ENCODE peak calls at places on chromosomes 11 and 22, in six cellular contexts. X is MM.1S, K is SK-N-SH, F is GM23248, U is HCT116, T is Karpas-422. Y is an unnamed sample.

GRCh38 chr11:111047376-111047775 is 198.1 kb upstream of the POU2AF2 start:
- DNase-seq in X (no peak), K (no peak), F (no peak), U (no peak), T (no peak), Y (no peak)

GRCh38 chr11:11600288-11600687 is 21.5 kb downstream of the GALNT18 start:
- DNase-seq in X (no peak), K (no peak), F (no peak), U (no peak), T (no peak), Y (no peak)

GRCh38 chr22:25318081-25318823 is 98.8 kb downstream of the CRYBB2 start:
- DNase-seq in X (no peak), K (no peak), F (no peak), U (no peak), T (no peak), Y (no peak)

GRCh38 chr22:24486501-24486921 is 8.6 kb upstream of the UPB1 start:
- DNase-seq in X (no peak), K (no peak), F (peak; percentile 91), U (no peak), T (peak; percentile 74), Y (peak; percentile 78)

GRCh38 chr11:79290766-79291165 is 150.1 kb downstream of the TENM4 start:
- DNase-seq in X (no peak), K (no peak), F (no peak), U (no peak), T (no peak), Y (no peak)

GRCh38 chr11:26335903-26336302 is 4.0 kb downstream of the ANO3 start:
- DNase-seq in X (no peak), K (peak; percentile 44), F (peak; percentile 6), U (no peak), T (no peak), Y (no peak)

GRCh38 chr22:23826510-23827350 is 12.1 kb downstream of the DERL3 start:
- DNase-seq in X (no peak), K (peak; percentile 86), F (peak; percentile 77), U (no peak), T (no peak), Y (no peak)

GRCh38 chr11:95108159-95108611 is 18.5 kb downstream of the ENDOD1 start:
- DNase-seq in X (no peak), K (no peak), F (peak; percentile 67), U (no peak), T (no peak), Y (peak; percentile 90)

GRCh38 chr11:93967944-93968343 is 53.2 kb upstream of the HEPHL1 start:
- DNase-seq in X (no peak), K (no peak), F (no peak), U (no peak), T (no peak), Y (peak; percentile 36)

GRCh38 chr22:33476206-33476605 is 418.0 kb upstream of the SYN3 start:
- DNase-seq in X (no peak), K (no peak), F (no peak), U (no peak), T (no peak), Y (peak; percentile 15)

GRCh38 chr11:15942126-15942525 is 414.2 kb downstream of the SOX6 start:
- DNase-seq in X (no peak), K (no peak), F (no peak), U (no peak), T (no peak), Y (no peak)

GRCh38 chr11:15944460-15944859 is 411.9 kb downstream of the SOX6 start:
- DNase-seq in X (no peak), K (no peak), F (no peak), U (no peak), T (no peak), Y (no peak)

GRCh38 chr11:15945726-15946125 is 410.6 kb downstream of the SOX6 start:
- DNase-seq in X (no peak), K (no peak), F (no peak), U (no peak), T (no peak), Y (no peak)

GRCh38 chr11:15942936-15943335 is 413.4 kb downstream of the SOX6 start:
- DNase-seq in X (no peak), K (no peak), F (no peak), U (no peak), T (no peak), Y (no peak)

DNA sequence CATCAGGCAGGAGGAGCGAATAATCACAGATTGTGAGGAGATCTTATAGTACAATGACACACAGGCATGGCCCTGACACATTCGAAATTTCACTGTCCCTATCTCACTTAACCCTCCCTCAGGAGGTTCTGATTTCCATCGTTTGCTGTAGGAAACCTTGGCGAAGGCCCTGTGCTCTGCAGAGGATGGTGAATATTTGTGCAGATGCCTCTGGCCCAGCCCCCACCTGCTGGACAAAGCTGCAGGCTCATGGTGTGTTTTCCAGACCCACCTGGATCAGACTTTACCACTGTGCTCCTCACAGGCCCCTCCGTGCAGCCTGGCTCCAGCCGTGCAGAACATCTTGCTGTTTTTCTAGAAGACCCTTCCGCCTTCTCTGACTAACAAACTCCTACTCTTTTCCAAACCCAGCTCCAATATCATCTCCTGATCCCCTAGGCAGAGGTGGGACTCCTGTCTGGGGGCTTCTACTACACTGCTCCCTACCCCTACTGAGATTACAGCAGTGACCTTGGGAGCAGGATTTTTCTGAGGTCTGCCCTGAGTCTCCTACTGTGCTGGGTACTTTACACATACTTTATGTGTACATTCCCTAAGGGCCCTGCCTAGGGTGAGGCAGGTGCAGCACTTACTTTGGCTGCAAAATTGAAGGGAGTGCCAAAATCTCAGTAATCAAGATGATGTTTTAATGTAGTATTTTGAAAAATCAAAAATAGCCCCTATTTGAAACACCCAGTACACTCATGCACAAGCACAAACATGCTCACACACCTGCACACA is 412.7 kb downstream of the SOX6 start:
- DNase-seq in X (no peak), K (no peak), F (no peak), U (no peak), T (no peak), Y (no peak)
- H3K9ac ChIP-seq in X (no peak overlapping the region), K (no peak overlapping the region), F (no peak overlapping the region), U (no peak overlapping the region), T (no peak overlapping the region), Y (no peak overlapping the region)

DNA sequence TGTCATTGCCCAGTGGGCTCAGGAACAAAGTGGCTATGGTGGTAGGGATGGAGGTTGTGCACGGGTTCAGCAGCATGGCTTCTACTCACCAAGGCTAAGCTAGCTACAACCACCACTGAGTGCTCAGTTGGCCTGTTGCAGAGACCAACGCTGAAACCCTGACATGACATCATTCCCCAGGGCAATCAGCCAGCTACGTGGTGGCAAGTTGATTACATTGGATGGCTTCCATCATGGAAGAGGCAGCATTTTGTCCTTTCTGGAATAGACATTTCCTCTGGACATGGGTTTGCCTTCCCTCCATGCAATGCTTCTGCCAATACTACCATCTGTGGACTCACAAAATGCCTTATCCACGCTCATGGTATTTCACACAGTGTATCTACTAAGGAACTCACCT is 634.3 kb downstream of the OPCML start:
- DNase-seq in X (no peak), K (no peak), F (no peak), U (no peak), T (no peak), Y (no peak)
- H3K9me2 ChIP-seq in X (no peaks in the 10 kb centered on the region), K (no peaks in the 10 kb centered on the region), F (no peaks in the 10 kb centered on the region), U (no peaks in the 10 kb centered on the region), T (no peaks in the 10 kb centered on the region), Y (no peaks in the 10 kb centered on the region)

GRCh38 chr22:41429232-41429945 is 17.2 kb downstream of the TOB2 start:
- DNase-seq in X (no peak), K (no peak), F (peak; percentile 27), U (no peak), T (peak; percentile 49), Y (no peak)
- H3K9ac ChIP-seq in X (no peak overlapping the region), K (no peak overlapping the region), F (no peak overlapping the region), U (no peak overlapping the region), T (no peak overlapping the region), Y (no peak overlapping the region)

GRCh38 chr11:132898676-132899075 is 633.6 kb downstream of the OPCML start:
- DNase-seq in X (no peak), K (no peak), F (no peak), U (no peak), T (no peak), Y (no peak)
- H3K9me2 ChIP-seq in X (no peaks in the 10 kb centered on the region), K (no peaks in the 10 kb centered on the region), F (no peaks in the 10 kb centered on the region), U (no peaks in the 10 kb centered on the region), T (no peaks in the 10 kb centered on the region), Y (no peaks in the 10 kb centered on the region)

DNA sequence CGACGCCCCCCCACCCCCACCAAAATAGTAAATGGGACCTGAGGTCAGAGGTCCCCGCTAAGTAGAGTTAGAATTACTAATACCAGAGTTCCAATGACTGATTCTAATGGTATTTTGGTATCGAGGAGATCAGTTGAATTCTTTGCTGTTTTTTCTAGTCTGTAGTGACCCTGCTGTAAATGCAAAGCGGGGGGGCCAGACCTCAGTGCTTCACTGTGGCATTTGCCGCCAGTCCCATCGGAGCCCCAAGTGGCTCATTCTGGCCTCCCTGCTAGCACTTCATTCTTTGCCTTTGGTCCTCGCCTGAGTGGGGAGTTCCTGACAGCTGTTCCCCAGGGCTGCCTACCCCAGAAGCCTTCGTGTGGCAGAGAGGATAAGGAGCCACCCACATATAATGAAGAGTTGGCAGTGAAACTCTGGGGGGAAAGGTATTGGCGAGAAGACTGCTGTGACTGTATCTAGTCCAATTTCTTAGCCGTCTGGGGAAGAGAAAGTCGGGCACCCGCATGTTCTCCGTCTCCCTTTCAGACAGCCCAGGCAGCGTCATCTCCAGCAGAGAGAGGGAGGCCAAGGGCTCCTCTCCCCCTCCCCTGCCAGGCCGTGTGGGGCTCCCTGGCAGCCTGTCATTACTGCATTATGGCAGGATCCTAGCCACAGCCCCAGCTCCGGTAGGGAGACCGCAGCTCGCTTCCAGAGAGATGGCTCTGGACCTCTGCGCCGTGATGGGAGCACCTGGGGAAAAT is 19.4 kb upstream of the CABP7 start:
- DNase-seq in X (no peak), K (no peak), F (peak; percentile 28), U (no peak), T (no peak), Y (no peak)
- H3K9ac ChIP-seq in X (no peak overlapping the region), K (no peak overlapping the region), F (no peak overlapping the region), U (no peak overlapping the region), T (no peak overlapping the region), Y (peak overlapping the region; percentile 41)

GRCh38 chr11:73465019-73465675 is 88.9 kb downstream of the RELT start:
- DNase-seq in X (no peak), K (peak; percentile 36), F (peak; percentile 47), U (no peak), T (no peak), Y (no peak)

GRCh38 chr11:73468590-73469161 is 92.5 kb downstream of the RELT start:
- DNase-seq in X (no peak), K (no peak), F (no peak), U (no peak), T (no peak), Y (no peak)

GRCh38 chr11:73466643-73467042 is 90.4 kb downstream of the RELT start:
- DNase-seq in X (no peak), K (no peak), F (no peak), U (no peak), T (no peak), Y (no peak)

GRCh38 chr11:73469401-73469800 is 93.2 kb downstream of the RELT start:
- DNase-seq in X (peak; percentile 10), K (peak; percentile 16), F (no peak), U (no peak), T (no peak), Y (no peak)

DNA sequence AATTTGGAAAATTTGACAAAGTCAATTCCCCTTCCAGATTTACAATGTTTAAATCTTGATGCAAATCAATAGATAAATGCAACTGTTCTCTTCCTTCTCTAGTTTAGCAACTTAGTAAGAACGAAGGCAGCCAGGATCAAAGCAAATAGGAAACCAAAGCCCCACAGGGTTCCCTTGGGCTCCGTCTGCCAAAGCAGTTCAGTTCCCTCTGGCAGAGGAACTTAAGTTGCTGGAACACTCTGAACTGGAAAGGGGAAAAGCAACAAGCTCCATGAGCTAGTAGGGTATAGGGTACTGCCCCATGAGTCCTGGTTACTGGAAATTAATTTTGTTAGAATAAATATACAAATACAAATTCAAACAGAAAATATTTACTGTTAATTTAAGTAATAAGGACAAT is 91.3 kb downstream of the RELT start:
- DNase-seq in X (no peak), K (no peak), F (no peak), U (no peak), T (no peak), Y (no peak)
- H3K9me2 ChIP-seq in X (no peaks in the 10 kb centered on the region), K (no peaks in the 10 kb centered on the region), F (no peaks in the 10 kb centered on the region), U (no peaks in the 10 kb centered on the region), T (no peaks in the 10 kb centered on the region), Y (no peaks in the 10 kb centered on the region)